ENCODE peak calls at places on chromosomes 3 and 15, in eight cellular contexts. N is stimulated activated CD4-positive, alpha-beta T cell treated with anti-CD3 and anti-CD28 coated beads, Interleukin-1b, Interleukin-23, amount 100 ng/mL, for 48 hours; P is KG1; A is BJ; O is CD8-positive, alpha-beta memory T cell; B is fibroblast of pulmonary artery; J is EH; S is cerebellar cortex. V is an unnamed sample.

GRCh38 chr15:47756872-47757271 is 39.6 kb downstream of the SEMA6D start:
- DNase-seq in N (no peak), P (no peak), A (peak; percentile 26), O (no peak), B (peak; percentile 74), J (peak; percentile 90), S (no peak), V (no peak)

GRCh38 chr3:7707192-7707591 is 794.4 kb upstream of the LMCD1 start:
- DNase-seq in N (no peak), P (no peak), A (no peak), O (no peak), B (peak; percentile 50), J (no peak), S (no peak), V (no peak)

GRCh38 chr3:149589332-149589731 is 68.5 kb downstream of the WWTR1 start:
- DNase-seq in N (no peak), P (no peak), A (no peak), O (no peak), B (peak; percentile 91), J (peak; percentile 87), S (no peak), V (no peak)

GRCh38 chr3:148146947-148147346 is 550.8 kb upstream of the AGTR1 start:
- DNase-seq in N (no peak), P (no peak), A (peak; percentile 1), O (no peak), B (peak; percentile 80), J (peak; percentile 58), S (no peak), V (no peak)

GRCh38 chr3:123552768-123553167 is 32.1 kb downstream of the HACD2 start:
- DNase-seq in N (no peak), P (no peak), A (no peak), O (no peak), B (no peak), J (no peak), S (no peak), V (no peak)

GRCh38 chr3:46668116-46668515 is 25.4 kb downstream of the ALS2CL start:
- DNase-seq in N (no peak), P (no peak), A (no peak), O (no peak), B (no peak), J (no peak), S (no peak), V (no peak)

GRCh38 chr3:17157713-17158112 is 273.0 kb downstream of the PLCL2 start:
- DNase-seq in N (no peak), P (no peak), A (no peak), O (no peak), B (peak; percentile 24), J (peak; percentile 88), S (no peak), V (no peak)

GRCh38 chr3:104514371-104514770 is 852.3 kb upstream of the ALCAM start:
- DNase-seq in N (no peak), P (no peak), A (no peak), O (no peak), B (no peak), J (no peak), S (no peak), V (no peak)

GRCh38 chr15:62469478-62469873 is 304.4 kb upstream of the C2CD4B start:
- DNase-seq in N (no peak), P (no peak), A (no peak), O (no peak), B (no peak), J (peak; percentile 81), S (no peak), V (no peak)

GRCh38 chr15:31434418-31435255 is 108.0 kb downstream of the KLF13 start:
- DNase-seq in N (peak; percentile 87), P (peak; percentile 90), A (peak; percentile 70), O (peak; percentile 83), B (peak; percentile 92), J (peak; percentile 92), S (no peak), V (no peak)

GRCh38 chr3:72058493-72059081 is 273.6 kb upstream of the PROK2 start:
- DNase-seq in N (no peak), P (no peak), A (no peak), O (no peak), B (no peak), J (no peak), S (peak; percentile 98), V (peak; percentile 6)

GRCh38 chr15:60154764-60155163 is 150.7 kb downstream of the FOXB1 start:
- DNase-seq in N (no peak), P (no peak), A (no peak), O (no peak), B (no peak), J (no peak), S (no peak), V (no peak)

GRCh38 chr15:62641782-62642181 is 400.8 kb upstream of the TPM1 start:
- DNase-seq in N (no peak), P (no peak), A (no peak), O (no peak), B (no peak), J (no peak), S (no peak), V (no peak)

GRCh38 chr15:62972814-62973213 is 69.7 kb upstream of the TPM1 start:
- DNase-seq in N (no peak), P (no peak), A (no peak), O (no peak), B (peak; percentile 72), J (peak; percentile 66), S (no peak), V (no peak)

GRCh38 chr3:154904328-154904727 is 175.8 kb upstream of the MME start:
- DNase-seq in N (no peak), P (no peak), A (no peak), O (no peak), B (peak; percentile 55), J (peak; percentile 37), S (peak; percentile 69), V (no peak)

GRCh38 chr3:127590282-127590592 is 296 bp downstream of the TPRA1 start:
- DNase-seq in N (no peak), P (no peak), A (no peak), O (no peak), B (no peak), J (peak; percentile 49), S (no peak), V (no peak)

GRCh38 chr3:53046171-53047170 is 598 bp upstream of the SFMBT1 start:
- DNase-seq in N (peak; percentile 48), P (no peak), A (no peak), O (peak; percentile 70), B (peak; percentile 18), J (peak; percentile 37), S (peak; percentile 19), V (no peak)

GRCh38 chr3:108125151-108125540 is 34.3 kb upstream of the CD47 start:
- DNase-seq in N (no peak), P (peak; percentile 82), A (no peak), O (no peak), B (no peak), J (no peak), S (no peak), V (no peak)

GRCh38 chr15:41530363-41530956 is 13.6 kb downstream of the RPAP1 start:
- DNase-seq in N (no peak), P (no peak), A (no peak), O (no peak), B (no peak), J (no peak), S (no peak), V (no peak)

GRCh38 chr3:9500108-9501050 is 53.2 kb downstream of the LHFPL4 start:
- DNase-seq in N (peak; percentile 76), P (peak; percentile 16), A (peak; percentile 1), O (peak; percentile 37), B (peak; percentile 69), J (peak; percentile 64), S (peak; percentile 34), V (no peak)

GRCh38 chr3:89577517-89578252 is 470.3 kb downstream of the EPHA3 start:
- DNase-seq in N (no peak), P (no peak), A (no peak), O (no peak), B (no peak), J (no peak), S (no peak), V (no peak)

GRCh38 chr3:189646902-189647542 is 15.8 kb downstream of the TP63 start:
- DNase-seq in N (no peak), P (no peak), A (no peak), O (no peak), B (no peak), J (no peak), S (no peak), V (no peak)

GRCh38 chr3:196012941-196013471 is 68.9 kb downstream of the TFRC start:
- DNase-seq in N (no peak), P (no peak), A (no peak), O (no peak), B (no peak), J (no peak), S (no peak), V (no peak)

GRCh38 chr15:63487076-63487757 is 17.2 kb upstream of the USP3 start:
- DNase-seq in N (peak; percentile 89), P (peak; percentile 50), A (no peak), O (peak; percentile 78), B (peak; percentile 81), J (peak; percentile 72), S (peak; percentile 84), V (peak; percentile 27)

GRCh38 chr3:127967296-127967695 is 52.3 kb downstream of the KBTBD12 start:
- DNase-seq in N (no peak), P (no peak), A (no peak), O (no peak), B (no peak), J (peak; percentile 2), S (no peak), V (no peak)

GRCh38 chr15:101107625-101108457 is 144.0 kb downstream of the CHSY1 start:
- DNase-seq in N (no peak), P (no peak), A (no peak), O (no peak), B (no peak), J (no peak), S (no peak), V (no peak)

GRCh38 chr3:65924762-65925161 is 114.0 kb downstream of the MAGI1 start:
- DNase-seq in N (no peak), P (no peak), A (no peak), O (no peak), B (no peak), J (no peak), S (no peak), V (no peak)

GRCh38 chr3:10772230-10773161 is 43.5 kb upstream of the SLC6A11 start:
- DNase-seq in N (no peak), P (no peak), A (no peak), O (no peak), B (peak; percentile 4), J (peak; percentile 2), S (no peak), V (no peak)

GRCh38 chr3:192188218-192188835 is 539.0 kb downstream of the FGF12 start:
- DNase-seq in N (peak; percentile 36), P (peak; percentile 30), A (no peak), O (no peak), B (peak; percentile 27), J (no peak), S (peak; percentile 25), V (peak; percentile 55)

GRCh38 chr3:195081242-195081963 is 189.6 kb downstream of the XXYLT1 start:
- DNase-seq in N (no peak), P (no peak), A (no peak), O (no peak), B (peak; percentile 44), J (no peak), S (peak; percentile 14), V (peak; percentile 87)

GRCh38 chr3:111035896-111036295 is 35.7 kb upstream of the NECTIN3 start:
- DNase-seq in N (no peak), P (no peak), A (no peak), O (no peak), B (no peak), J (no peak), S (no peak), V (no peak)

GRCh38 chr3:123389338-123389910 is 59.5 kb downstream of the ADCY5 start:
- DNase-seq in N (no peak), P (no peak), A (no peak), O (no peak), B (no peak), J (no peak), S (no peak), V (no peak)

GRCh38 chr3:154244644-154245043 is 79.6 kb downstream of the DHX36 start:
- DNase-seq in N (no peak), P (no peak), A (no peak), O (no peak), B (peak; percentile 75), J (peak; percentile 53), S (no peak), V (no peak)

GRCh38 chr3:100041328-100041749 is 73.0 kb downstream of the FILIP1L start:
- DNase-seq in N (no peak), P (no peak), A (peak; percentile 88), O (no peak), B (peak; percentile 96), J (peak; percentile 93), S (no peak), V (no peak)